ENCODE peak calls at places on chromosome 13, in five cellular contexts. B is colonic mucosa, A is astrocyte, O is mesendoderm, I is K562. G is an unnamed sample.

GRCh38 chr13:113526466-113527220 is 36.1 kb upstream of the DCUN1D2 start:
- DNase-seq in I (no peak), B (no peak), A (no peak), O (no peak), G (no peak)

GRCh38 chr13:98919566-98919965 is 58.3 kb downstream of the DOCK9 start:
- DNase-seq in O (peak), A (peak), B (no peak), I (no peak), G (no peak)

GRCh38 chr13:112969692-112970338 is 801 bp downstream of the MCF2L start:
- DNase-seq in I (no peak), A (no peak), B (no peak), O (no peak), G (no peak)

GRCh38 chr13:59416561-59416960 is 747.2 kb downstream of the DIAPH3 start:
- DNase-seq in O (no peak), B (no peak), A (no peak), I (no peak), G (no peak)

GRCh38 chr13:112984501-112984900 is 15.5 kb downstream of the MCF2L start:
- DNase-seq in B (no peak), I (no peak), O (no peak), A (no peak), G (no peak)

GRCh38 chr13:25377244-25377962 is 5.6 kb downstream of the ATP8A2 start:
- DNase-seq in I (no peak), B (no peak), A (no peak), O (no peak), G (no peak)

GRCh38 chr13:112725346-112726017 is 35.6 kb downstream of the ATP11A start:
- DNase-seq in O (no peak), A (peak), I (no peak), B (no peak), G (no peak)

GRCh38 chr13:39565036-39565949 is 37.7 kb downstream of the LHFPL6 start:
- DNase-seq in A (peak), B (no peak), I (no peak), O (peak), G (peak)

DNA sequence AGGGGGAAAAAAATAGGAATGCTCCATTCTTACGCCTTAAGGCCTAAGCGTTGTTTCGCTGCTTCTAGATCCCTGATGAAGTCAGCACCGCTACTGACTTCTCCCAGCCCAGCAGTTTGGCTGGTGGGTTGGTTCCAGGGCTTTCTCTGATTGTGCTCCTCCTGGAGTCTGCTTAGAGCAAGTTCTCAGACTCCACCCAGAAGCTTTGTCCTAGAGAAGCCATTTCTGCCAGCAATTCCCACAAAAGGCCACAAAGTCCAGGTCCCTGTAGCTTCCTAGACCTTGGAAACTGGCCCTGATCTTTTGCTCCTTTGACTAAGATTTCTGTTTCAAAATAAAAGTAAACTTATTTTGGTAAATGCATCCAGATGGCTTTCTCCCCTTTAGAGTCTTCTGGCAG is 65.4 kb downstream of the KCTD12 start:
- DNase-seq in A (no peak), B (no peak), I (no peak), O (peak), G (no peak)
- H3K9ac ChIP-seq in A (no peak), B (no peak), I (no peak), O (no peak), G (no peak)

DNA sequence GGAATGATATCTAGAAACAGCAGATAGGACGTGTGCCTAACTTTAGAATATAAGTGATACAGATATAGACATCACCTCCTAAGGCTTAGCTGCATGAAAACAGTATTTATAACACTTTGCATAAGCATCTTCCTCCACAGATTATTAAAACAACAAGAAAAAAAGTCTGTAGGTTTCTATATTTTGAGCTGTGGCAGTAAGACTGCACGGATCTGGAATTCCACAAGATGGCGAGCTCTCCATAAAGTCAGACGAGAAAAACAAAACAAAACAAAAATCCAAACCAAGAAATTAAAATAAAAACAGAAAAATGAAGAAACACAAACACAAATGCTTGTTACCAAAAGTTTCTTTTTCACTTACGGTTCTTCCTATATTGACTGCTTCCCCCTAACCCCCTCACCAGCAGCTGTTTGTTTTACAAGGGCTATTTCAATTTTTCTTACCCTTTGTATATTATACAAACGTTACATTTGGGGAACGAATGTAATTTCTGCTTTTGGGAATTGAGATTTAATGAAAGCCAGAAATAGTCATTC is 285.8 kb downstream of the MYO16 start:
- DNase-seq in A (peak), B (no peak), O (peak), I (no peak), G (no peak)
- H3K4me3 ChIP-seq in A (no peak), B (no peak), O (no peak), I (no peak), G (peak)

GRCh38 chr13:76885203-76886004 is 801 bp downstream of the KCTD12 start:
- DNase-seq in I (peak), B (peak), A (peak), O (peak), G (no peak)

GRCh38 chr13:76887070-76887563 is 912 bp upstream of the KCTD12 start:
- DNase-seq in I (no peak), B (peak), O (peak), A (peak), G (no peak)

GRCh38 chr13:76886005-76886291 is 257 bp downstream of the KCTD12 start:
- DNase-seq in B (no peak), O (no peak), A (no peak), I (peak), G (no peak)

GRCh38 chr13:76884571-76885202 is 1.5 kb downstream of the KCTD12 start:
- DNase-seq in A (peak), I (no peak), B (peak), O (no peak), G (no peak)

GRCh38 chr13:76886292-76887061 is at the start of gene KCTD12:
- DNase-seq in O (peak), I (peak), A (peak), B (peak), G (no peak)
- H3K27ac ChIP-seq in O (no peak), I (no peak), A (no peak), B (peak), G (no peak)

GRCh38 chr13:74062933-74063332 is 71.3 kb downstream of the KLF12 start:
- DNase-seq in I (no peak), A (peak), O (no peak), B (peak), G (no peak)
- H3K9ac ChIP-seq in I (no peak), A (peak), O (no peak), B (no peak), G (no peak)

G was measured in SK-N-MC.